ENCODE peak calls at places on chromosomes 2 and 18, in six cellular contexts. Q, C, F, K, J and Z are unnamed samples.

GRCh38 chr2:168490916-168491605 is 35.0 kb downstream of the CERS6 start:
- DNase-seq in Q (no peak), J (no peak), F (no peak), C (no peak), K (no peak), Z (no peak)

GRCh38 chr18:58529714-58530354 is 99.1 kb downstream of the ALPK2 start:
- DNase-seq in J (no peak), F (peak), C (peak), Q (peak), K (peak), Z (peak)

GRCh38 chr2:108074945-108075344 is 88.6 kb downstream of the SLC5A7 start:
- DNase-seq in C (peak), Q (no peak), F (no peak), K (no peak), J (no peak), Z (no peak)

GRCh38 chr2:12262681-12263436 is 453.9 kb upstream of the TRIB2 start:
- DNase-seq in Q (no peak), J (no peak), F (no peak), K (no peak), C (no peak), Z (peak)

GRCh38 chr2:233486778-233487552 is 79.6 kb downstream of the USP40 start:
- DNase-seq in C (no peak), F (peak), Q (no peak), K (peak), J (peak), Z (no peak)

GRCh38 chr2:109206569-109207145 is 77.7 kb downstream of the SH3RF3 start:
- DNase-seq in J (no peak), Q (no peak), C (no peak), K (no peak), F (no peak), Z (no peak)

GRCh38 chr2:158994920-158995676 is 26.7 kb downstream of the TANC1 start:
- DNase-seq in K (no peak), F (no peak), C (no peak), Q (no peak), J (no peak), Z (peak)

GRCh38 chr18:80241919-80242777 is 5.2 kb downstream of the PARD6G start:
- DNase-seq in Q (no peak), F (no peak), C (no peak), J (no peak), K (no peak), Z (no peak)

GRCh38 chr2:179591690-179592089 is 269.7 kb downstream of the ZNF385B start:
- DNase-seq in K (no peak), F (no peak), Q (no peak), J (no peak), C (peak), Z (no peak)

GRCh38 chr2:236855866-236856855 is 229.5 kb upstream of the COPS8 start:
- DNase-seq in F (no peak), C (peak), K (no peak), J (no peak), Q (no peak), Z (no peak)

GRCh38 chr18:59517446-59518171 is 158.5 kb upstream of the LMAN1 start:
- DNase-seq in Q (no peak), J (no peak), C (peak), K (peak), F (no peak), Z (no peak)

GRCh38 chr2:88654714-88655113 is 27.4 kb upstream of the EIF2AK3 start:
- DNase-seq in Q (no peak), J (no peak), K (no peak), C (no peak), F (no peak), Z (no peak)

GRCh38 chr18:12543697-12544096 is 114.2 kb downstream of the SPIRE1 start:
- DNase-seq in J (no peak), Q (no peak), K (no peak), C (no peak), F (no peak), Z (no peak)

GRCh38 chr2:149559341-149560068 is 28.1 kb downstream of the MMADHC start:
- DNase-seq in Q (no peak), J (no peak), K (no peak), C (no peak), F (no peak), Z (no peak)

GRCh38 chr2:160289803-160290202 is 89.7 kb upstream of the ITGB6 start:
- DNase-seq in J (no peak), F (no peak), Q (no peak), C (no peak), K (no peak), Z (no peak)

GRCh38 chr2:237879991-237880560 is 20.7 kb downstream of the RAMP1 start:
- DNase-seq in J (peak), C (peak), Q (no peak), F (peak), K (no peak), Z (no peak)

GRCh38 chr2:221285156-221285555 is 286.9 kb downstream of the EPHA4 start:
- DNase-seq in F (no peak), Q (no peak), K (no peak), C (no peak), J (no peak), Z (no peak)

GRCh38 chr2:227163998-227164744 is at the start of the genes COL4A3 and COL4A4:
- DNase-seq in J (peak), F (peak), C (peak), Q (no peak), K (peak), Z (peak)

GRCh38 chr2:216160786-216161185 is 51.6 kb downstream of the XRCC5 start:
- DNase-seq in C (no peak), K (no peak), F (no peak), J (no peak), Q (no peak), Z (no peak)

GRCh38 chr2:98883780-98884211 is 52.2 kb downstream of the CRACDL start:
- DNase-seq in K (no peak), C (no peak), J (no peak), F (no peak), Q (no peak), Z (no peak)

GRCh38 chr2:20955277-20956026 is 88.4 kb downstream of the APOB start:
- DNase-seq in K (no peak), F (no peak), C (no peak), Q (no peak), J (no peak), Z (no peak)

GRCh38 chr18:38033282-38033681 is 467.7 kb upstream of the CELF4 start:
- DNase-seq in K (no peak), Q (no peak), J (no peak), C (no peak), F (no peak), Z (no peak)

GRCh38 chr18:10965104-10965503 is 184.3 kb downstream of the PIEZO2 start:
- DNase-seq in J (no peak), C (no peak), F (no peak), Q (no peak), K (no peak), Z (no peak)

GRCh38 chr2:46909771-46910419 is 5.7 kb downstream of the MCFD2 start:
- DNase-seq in Q (no peak), K (peak), J (no peak), C (no peak), F (no peak), Z (no peak)

GRCh38 chr2:216658702-216659231 is 25.5 kb downstream of the IGFBP2 start:
- DNase-seq in C (no peak), K (no peak), Q (no peak), J (no peak), F (no peak), Z (no peak)

GRCh38 chr18:76951600-76952247 is 129.4 kb downstream of the ZNF236 start:
- DNase-seq in K (no peak), Q (no peak), C (no peak), F (no peak), J (no peak), Z (no peak)

GRCh38 chr2:168565112-168565511 is 109.0 kb downstream of the CERS6 start:
- DNase-seq in Q (no peak), J (no peak), F (no peak), K (peak), C (no peak), Z (no peak)

GRCh38 chr2:26178746-26179436 is 6.0 kb downstream of the GAREM2 start:
- DNase-seq in K (no peak), J (no peak), F (peak), Q (no peak), C (peak), Z (no peak)

GRCh38 chr2:75558786-75559428 is 1.8 kb downstream of the EVA1A start:
- DNase-seq in Q (no peak), K (no peak), F (no peak), J (no peak), C (no peak), Z (no peak)

GRCh38 chr2:119178811-119179601 is 20.5 kb upstream of the C1QL2 start:
- DNase-seq in K (no peak), F (no peak), Q (no peak), J (no peak), C (no peak), Z (no peak)

GRCh38 chr18:51516478-51517038 is 319.1 kb upstream of the MEX3C start:
- DNase-seq in K (no peak), Q (no peak), J (no peak), C (no peak), F (no peak), Z (no peak)

GRCh38 chr18:60905699-60906098 is 427.5 kb upstream of the CDH20 start:
- DNase-seq in C (no peak), K (no peak), J (no peak), Q (no peak), F (no peak), Z (no peak)

GRCh38 chr2:71801969-71802368 is 345.7 kb downstream of the CYP26B1 start:
- DNase-seq in Q (no peak), F (no peak), C (peak), J (peak), K (no peak), Z (no peak)

GRCh38 chr2:218438601-218439000 is 19.7 kb downstream of the VIL1 start:
- DNase-seq in K (no peak), Q (no peak), F (peak), J (peak), C (no peak), Z (no peak)

GRCh38 chr18:13811993-13812392 is 12.0 kb upstream of the MC5R start:
- DNase-seq in F (no peak), K (no peak), Q (no peak), C (no peak), J (no peak), Z (no peak)

GRCh38 chr2:39479696-39480095 is 42.6 kb upstream of the MAP4K3 start:
- DNase-seq in K (no peak), C (no peak), F (no peak), J (no peak), Q (no peak), Z (no peak)

GRCh38 chr2:44778671-44779476 is 162.6 kb upstream of the SIX3 start:
- DNase-seq in J (no peak), C (peak), K (no peak), Q (no peak), F (no peak), Z (no peak)